ENCODE peak calls at places on chromosomes 13 and 19, in four cellular contexts. One of them, this sample, is unnamed.

GRCh38 chr19:44748426-44749254 is at the start of gene BCL3:
- DNase-seq in stimulated activated naive B cell treated with anti-CD40 and anti-IgM and Interleukin-4, amounts not matched to agents 10 μg/mL and 1 μg/mL and 100 μg/mL, for 72 hours: peak; percentile 69
- DNase-seq in NCI-H1436: no peak
- DNase-seq in skeletal muscle cell: no peak
- DNase-seq in this sample: peak; percentile 58

GRCh38 chr13:23794267-23795161 is 94.7 kb downstream of the MIPEP start:
- DNase-seq in NCI-H1436: no peak
- DNase-seq in stimulated activated naive B cell treated with anti-CD40 and anti-IgM and Interleukin-4, amounts not matched to agents 10 μg/mL and 1 μg/mL and 100 μg/mL, for 72 hours: no peak
- DNase-seq in skeletal muscle cell: no peak
- DNase-seq in this sample: peak; percentile 82

GRCh38 chr19:28840891-28841290 is 372.1 kb downstream of the UQCRFS1 start:
- DNase-seq in stimulated activated naive B cell treated with anti-CD40 and anti-IgM and Interleukin-4, amounts not matched to agents 10 μg/mL and 1 μg/mL and 100 μg/mL, for 72 hours: no peak
- DNase-seq in skeletal muscle cell: no peak
- DNase-seq in NCI-H1436: no peak
- DNase-seq in this sample: no peak

GRCh38 chr13:48570225-48570828 is 37.4 kb upstream of the RCBTB2 start:
- DNase-seq in NCI-H1436: no peak
- DNase-seq in stimulated activated naive B cell treated with anti-CD40 and anti-IgM and Interleukin-4, amounts not matched to agents 10 μg/mL and 1 μg/mL and 100 μg/mL, for 72 hours: no peak
- DNase-seq in skeletal muscle cell: no peak
- DNase-seq in this sample: no peak

GRCh38 chr13:100530645-100531044 is 57.9 kb downstream of the GGACT start:
- DNase-seq in skeletal muscle cell: no peak
- DNase-seq in NCI-H1436: no peak
- DNase-seq in stimulated activated naive B cell treated with anti-CD40 and anti-IgM and Interleukin-4, amounts not matched to agents 10 μg/mL and 1 μg/mL and 100 μg/mL, for 72 hours: no peak
- DNase-seq in this sample: no peak

GRCh38 chr19:3546119-3546518 is 7.1 kb downstream of the TEKTIP1 start:
- DNase-seq in stimulated activated naive B cell treated with anti-CD40 and anti-IgM and Interleukin-4, amounts not matched to agents 10 μg/mL and 1 μg/mL and 100 μg/mL, for 72 hours: no peak
- DNase-seq in skeletal muscle cell: no peak
- DNase-seq in NCI-H1436: no peak
- DNase-seq in this sample: no peak

GRCh38 chr13:31860002-31860401 is 120.7 kb downstream of the RXFP2 start:
- DNase-seq in stimulated activated naive B cell treated with anti-CD40 and anti-IgM and Interleukin-4, amounts not matched to agents 10 μg/mL and 1 μg/mL and 100 μg/mL, for 72 hours: no peak
- DNase-seq in skeletal muscle cell: no peak
- DNase-seq in NCI-H1436: no peak
- DNase-seq in this sample: no peak

GRCh38 chr19:50870417-50871089 is 2.7 kb upstream of the KLK2 start:
- DNase-seq in skeletal muscle cell: no peak
- DNase-seq in NCI-H1436: no peak
- DNase-seq in stimulated activated naive B cell treated with anti-CD40 and anti-IgM and Interleukin-4, amounts not matched to agents 10 μg/mL and 1 μg/mL and 100 μg/mL, for 72 hours: no peak
- DNase-seq in this sample: no peak

GRCh38 chr19:45852145-45852750 is 10.7 kb downstream of the SYMPK start:
- DNase-seq in NCI-H1436: no peak
- DNase-seq in stimulated activated naive B cell treated with anti-CD40 and anti-IgM and Interleukin-4, amounts not matched to agents 10 μg/mL and 1 μg/mL and 100 μg/mL, for 72 hours: no peak
- DNase-seq in skeletal muscle cell: no peak
- DNase-seq in this sample: no peak

GRCh38 chr13:20475927-20476691 is 49.5 kb downstream of the CRYL1 start:
- DNase-seq in skeletal muscle cell: no peak
- DNase-seq in stimulated activated naive B cell treated with anti-CD40 and anti-IgM and Interleukin-4, amounts not matched to agents 10 μg/mL and 1 μg/mL and 100 μg/mL, for 72 hours: peak; percentile 27
- DNase-seq in NCI-H1436: no peak
- DNase-seq in this sample: no peak

GRCh38 chr13:48749699-48750473 is 96.2 kb downstream of the CYSLTR2 start:
- DNase-seq in skeletal muscle cell: peak; percentile 99
- DNase-seq in stimulated activated naive B cell treated with anti-CD40 and anti-IgM and Interleukin-4, amounts not matched to agents 10 μg/mL and 1 μg/mL and 100 μg/mL, for 72 hours: peak; percentile 58
- DNase-seq in NCI-H1436: peak; percentile 15
- DNase-seq in this sample: peak; percentile 98

GRCh38 chr13:113538689-113539058 is 45.9 kb upstream of the TFDP1 start:
- DNase-seq in stimulated activated naive B cell treated with anti-CD40 and anti-IgM and Interleukin-4, amounts not matched to agents 10 μg/mL and 1 μg/mL and 100 μg/mL, for 72 hours: no peak
- DNase-seq in skeletal muscle cell: no peak
- DNase-seq in NCI-H1436: no peak
- DNase-seq in this sample: no peak

GRCh38 chr19:50322234-50322633 is 6.9 kb downstream of the KCNC3 start:
- DNase-seq in NCI-H1436: no peak
- DNase-seq in skeletal muscle cell: no peak
- DNase-seq in stimulated activated naive B cell treated with anti-CD40 and anti-IgM and Interleukin-4, amounts not matched to agents 10 μg/mL and 1 μg/mL and 100 μg/mL, for 72 hours: no peak
- DNase-seq in this sample: no peak